ENCODE peak calls at places on chromosome 10, in four cellular contexts. S is GM23338, Z is astrocyte, T is gastrocnemius medialis. X is an unnamed sample.
A peak's percentile ranks its signal among the peaks of the same experiment; 100 is the strongest.

GRCh38 chr10:98632456-98633150 is 185.9 kb upstream of the HPS1 start:
- DNase-seq in S (no peak), Z (no peak), T (no peak), X (no peak)

GRCh38 chr10:105797234-105797890 is 1156.3 kb downstream of the SORCS3 start:
- DNase-seq in S (peak; percentile 69), Z (no peak), T (no peak), X (no peak)

GRCh38 chr10:18144928-18145327 is 4.7 kb downstream of the CACNB2 start:
- DNase-seq in S (peak; percentile 31), Z (no peak), T (no peak), X (no peak)

GRCh38 chr10:43120948-43121290 is 17.3 kb upstream of the CSGALNACT2 start:
- DNase-seq in S (no peak), Z (no peak), T (peak; percentile 40), X (no peak)

GRCh38 chr10:35460852-35461460 is 124.6 kb downstream of the CCNY start:
- DNase-seq in S (no peak), Z (peak; percentile 39), T (no peak), X (no peak)

GRCh38 chr10:80320377-80320776 is 30.9 kb upstream of the MAT1A start:
- DNase-seq in S (no peak), Z (no peak), T (no peak), X (no peak)

GRCh38 chr10:100713049-100713858 is 32.1 kb upstream of the PAX2 start:
- DNase-seq in S (peak; percentile 63), Z (no peak), T (no peak), X (no peak)

GRCh38 chr10:31353574-31353973 is 34.6 kb downstream of the ZEB1 start:
- DNase-seq in S (peak; percentile 7), Z (peak; percentile 85), T (no peak), X (peak; percentile 16)

GRCh38 chr10:49290607-49291006 is 8.4 kb upstream of the C10orf71 start:
- DNase-seq in S (no peak), Z (no peak), T (no peak), X (no peak)

GRCh38 chr10:132482090-132482489 is 55.5 kb upstream of the INPP5A start:
- DNase-seq in S (no peak), Z (peak; percentile 80), T (peak; percentile 49), X (peak; percentile 53)

GRCh38 chr10:132421377-132422168 is 24.6 kb downstream of the PWWP2B start:
- DNase-seq in S (no peak), Z (peak; percentile 27), T (peak; percentile 82), X (no peak)

GRCh38 chr10:58743466-58744115 is 230.9 kb downstream of the BICC1 start:
- DNase-seq in S (peak; percentile 79), Z (peak; percentile 88), T (no peak), X (no peak)

GRCh38 chr10:60312818-60313588 is 76.7 kb downstream of the ANK3 start:
- DNase-seq in S (no peak), Z (peak; percentile 61), T (no peak), X (peak; percentile 38)

GRCh38 chr10:43250925-43251663 is 15.8 kb downstream of the RASGEF1A start:
- DNase-seq in S (no peak), Z (no peak), T (peak; percentile 2), X (no peak)

GRCh38 chr10:122856902-122857301 is 11.2 kb upstream of the CUZD1 start:
- DNase-seq in S (no peak), Z (no peak), T (no peak), X (no peak)

GRCh38 chr10:72746606-72747357 is 54.8 kb downstream of the MCU start:
- DNase-seq in S (no peak), Z (no peak), T (no peak), X (no peak)

GRCh38 chr10:103917326-103918052 is 495 bp downstream of the STN1 start:
- DNase-seq in S (peak; percentile 65), Z (peak; percentile 37), T (peak; percentile 59), X (no peak)

GRCh38 chr10:132056663-132057062 is 9.1 kb upstream of the JAKMIP3 start:
- DNase-seq in S (no peak), Z (no peak), T (no peak), X (no peak)

GRCh38 chr10:124627851-124628675 is 116.1 kb downstream of the FAM53B start:
- DNase-seq in S (no peak), Z (no peak), T (no peak), X (no peak)

GRCh38 chr10:3749597-3750351 is 35.2 kb downstream of the KLF6 start:
- DNase-seq in S (no peak), Z (peak; percentile 68), T (peak; percentile 87), X (peak; percentile 48)

GRCh38 chr10:98030991-98031431 is 590 bp upstream of the CRTAC1 start:
- DNase-seq in S (peak; percentile 61), Z (no peak), T (no peak), X (no peak)

GRCh38 chr10:48504141-48504885 is 100.6 kb downstream of the ARHGAP22 start:
- DNase-seq in S (no peak), Z (no peak), T (no peak), X (no peak)

GRCh38 chr10:17175551-17175950 is 25.9 kb downstream of the TRDMT1 start:
- DNase-seq in S (no peak), Z (peak; percentile 55), T (no peak), X (no peak)

GRCh38 chr10:87546221-87546620 is 41.5 kb downstream of the MINPP1 start:
- DNase-seq in S (no peak), Z (no peak), T (no peak), X (no peak)

GRCh38 chr10:100866010-100866409 is 46.8 kb upstream of the SLF2 start:
- DNase-seq in S (no peak), Z (no peak), T (no peak), X (no peak)

GRCh38 chr10:103517234-103518085 is 24.0 kb downstream of the NEURL1 start:
- DNase-seq in S (no peak), Z (no peak), T (no peak), X (no peak)

GRCh38 chr10:31031205-31031665 is 430 bp downstream of the ZNF438 start:
- DNase-seq in S (no peak), Z (no peak), T (no peak), X (no peak)

GRCh38 chr10:7272008-7272407 is 138.8 kb downstream of the SFMBT2 start:
- DNase-seq in S (no peak), Z (no peak), T (no peak), X (no peak)

GRCh38 chr10:74650613-74651012 is 175.8 kb upstream of the KAT6B start:
- DNase-seq in S (no peak), Z (no peak), T (no peak), X (no peak)

GRCh38 chr10:60414877-60415585 is 25.4 kb upstream of the ANK3 start:
- DNase-seq in S (peak; percentile 48), Z (peak; percentile 95), T (no peak), X (peak; percentile 67)

GRCh38 chr10:78831457-78831856 is 237.3 kb upstream of the ZMIZ1 start:
- DNase-seq in S (no peak), Z (no peak), T (no peak), X (no peak)

GRCh38 chr10:102670871-102671434 is 26.7 kb downstream of the TRIM8 start:
- DNase-seq in S (peak; percentile 64), Z (no peak), T (no peak), X (no peak)

GRCh38 chr10:73965890-73966768 is 31.8 kb upstream of the VCL start:
- DNase-seq in S (peak; percentile 98), Z (peak; percentile 99), T (peak; percentile 67), X (peak; percentile 98)

GRCh38 chr10:107022600-107023354 is 141.7 kb downstream of the SORCS1 start:
- DNase-seq in S (peak; percentile 15), Z (no peak), T (no peak), X (no peak)

GRCh38 chr10:50508315-50509051 is 115.3 kb downstream of the SGMS1 start:
- DNase-seq in S (no peak), Z (no peak), T (no peak), X (no peak)

GRCh38 chr10:70729763-70730357 is 55.3 kb downstream of the TBATA start:
- DNase-seq in S (no peak), Z (no peak), T (no peak), X (no peak)

GRCh38 chr10:43710772-43711471 is 62.2 kb upstream of the ZNF32 start:
- DNase-seq in S (no peak), Z (no peak), T (no peak), X (no peak)

GRCh38 chr10:42932735-42933453 is 144.0 kb upstream of the RET start:
- DNase-seq in S (peak; percentile 84), Z (no peak), T (no peak), X (no peak)

GRCh38 chr10:12721334-12721733 is 280.2 kb downstream of the CCDC3 start:
- DNase-seq in S (no peak), Z (no peak), T (no peak), X (no peak)
- TF ChIP-seq CTCF in S (no peak), Z (no peak), T (no peak), X (no peak)

GRCh38 chr10:62248465-62248864 is 20.2 kb downstream of the RTKN2 start:
- DNase-seq in S (no peak), Z (no peak), T (no peak), X (no peak)

GRCh38 chr10:62253704-62254103 is 14.9 kb downstream of the RTKN2 start:
- DNase-seq in S (no peak), Z (no peak), T (no peak), X (no peak)

GRCh38 chr10:62249974-62250373 is 18.7 kb downstream of the RTKN2 start:
- DNase-seq in S (no peak), Z (no peak), T (no peak), X (no peak)

GRCh38 chr10:62250594-62251198 is 17.9 kb downstream of the RTKN2 start:
- DNase-seq in S (no peak), Z (peak; percentile 90), T (no peak), X (peak; percentile 25)

GRCh38 chr10:62252051-62252450 is 16.6 kb downstream of the RTKN2 start:
- DNase-seq in S (no peak), Z (no peak), T (no peak), X (no peak)
- H3K4me3 ChIP-seq in S (no peak overlapping the region), Z (no peak overlapping the region), T (no peak overlapping the region), X (no peak overlapping the region)

GRCh38 chr10:68831961-68832455 is 4.7 kb downstream of the STOX1 start:
- DNase-seq in S (peak; percentile 19), Z (no peak), T (no peak), X (no peak)
- TF ChIP-seq CTCF in S (no peak), Z (no peak), T (no peak), X (no peak)

GRCh38 chr10:62632071-62632809 is 172.3 kb upstream of the ADO start:
- DNase-seq in S (no peak), Z (peak; percentile 12), T (peak; percentile 16), X (no peak)
- H3K4me3 ChIP-seq in S (no peak overlapping the region), Z (no peak overlapping the region), T (no peak overlapping the region), X (no peak overlapping the region)

GRCh38 chr10:29658984-29659769 is 24.4 kb upstream of the SVIL start:
- DNase-seq in S (no peak), Z (peak; percentile 100), T (peak; percentile 59), X (peak; percentile 97)
- TF ChIP-seq CTCF in S (no peak), Z (peak; percentile 37), T (no peak), X (peak; percentile 43)

DNA sequence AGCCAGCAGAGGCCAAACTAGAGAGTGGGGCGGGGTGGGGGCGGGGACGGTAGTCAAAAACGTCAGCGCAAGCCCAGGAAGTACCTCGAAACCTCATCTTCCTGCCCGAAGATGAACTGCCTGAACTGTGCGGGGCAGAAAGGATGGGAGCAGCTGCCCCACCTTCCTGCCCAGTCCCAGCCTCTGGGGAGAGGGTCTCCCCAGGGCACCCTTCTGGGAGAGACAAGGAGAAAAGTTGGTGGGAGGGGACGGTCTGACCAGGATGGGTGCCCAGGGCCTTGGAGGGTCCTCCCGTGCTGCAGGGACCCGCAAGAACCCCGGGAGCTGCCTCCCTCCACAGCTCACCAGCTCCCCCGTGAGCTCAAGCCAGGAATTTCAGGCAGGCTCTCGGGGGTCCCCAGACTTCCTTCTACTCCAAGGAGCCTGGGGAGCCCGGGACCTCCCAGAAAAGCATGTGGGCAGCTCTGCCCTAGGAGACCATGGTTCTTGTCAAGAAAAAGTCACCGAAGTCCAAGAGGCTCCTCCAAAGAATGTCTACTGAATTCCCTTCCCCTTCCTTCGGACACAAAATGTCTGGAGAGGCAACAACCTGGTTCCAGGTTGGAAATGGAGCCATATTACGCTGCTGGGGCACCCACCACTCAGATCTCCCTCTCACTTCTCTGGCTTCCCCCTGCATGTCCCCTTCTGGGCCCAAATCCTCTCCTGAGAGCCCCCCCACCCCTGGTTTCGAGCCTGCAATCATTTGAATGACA is 52.8 kb downstream of the RGS10 start:
- DNase-seq in S (peak; percentile 85), Z (no peak), T (no peak), X (no peak)
- H3K4me3 ChIP-seq in S (peak overlapping the region; percentile 55), Z (peak overlapping the region; percentile 48), T (no peak overlapping the region), X (peak overlapping the region; percentile 30)

X was measured in AG09309.